ENCODE peak calls at places on chromosomes 3 and 15, in ten cellular contexts. P is neural progenitor cell; S is neuronal stem cell; B is HCT116; R is heart right ventricle; V is naive thymus-derived CD4-positive, alpha-beta T cell; W is Panc1; G is dorsolateral prefrontal cortex; K is A673; D is cardiac muscle cell. Z is an unnamed sample.
A peak's percentile ranks its signal among the peaks of the same experiment; 100 is the strongest.

GRCh38 chr3:124916837-124917409 is 17.6 kb downstream of the MUC13 start:
- DNase-seq in R (no peak), D (peak; percentile 35), S (no peak), B (no peak), W (no peak), G (no peak), V (no peak), P (no peak), K (no peak), Z (no peak)

GRCh38 chr3:59526999-59527398 is 477.2 kb upstream of the CFAP20DC start:
- DNase-seq in B (no peak), V (no peak), R (no peak), W (no peak), P (no peak), K (no peak), D (no peak), S (no peak), G (no peak), Z (no peak)

GRCh38 chr15:29849716-29850115 is 27.4 kb upstream of the TJP1 start:
- DNase-seq in V (no peak), G (no peak), B (no peak), R (no peak), K (no peak), W (no peak), P (no peak), D (no peak), S (no peak), Z (no peak)

GRCh38 chr3:152402698-152403456 is 134.1 kb downstream of the MBNL1 start:
- DNase-seq in P (no peak), W (no peak), K (no peak), B (no peak), S (no peak), R (no peak), G (no peak), D (no peak), V (peak; percentile 6), Z (no peak)

GRCh38 chr3:129346690-129347440 is 68.2 kb downstream of the HMCES start:
- DNase-seq in D (no peak), R (no peak), B (no peak), W (no peak), K (no peak), P (no peak), V (no peak), S (no peak), G (no peak), Z (no peak)

GRCh38 chr3:191360620-191361019 is 30.3 kb upstream of the UTS2B start:
- DNase-seq in P (no peak), K (no peak), D (no peak), W (no peak), G (no peak), B (no peak), S (no peak), R (no peak), V (no peak), Z (peak; percentile 65)

GRCh38 chr15:31263751-31264533 is 62.7 kb upstream of the KLF13 start:
- DNase-seq in B (no peak), G (peak; percentile 61), R (peak; percentile 78), P (peak; percentile 1), V (peak; percentile 75), D (no peak), K (peak; percentile 22), S (no peak), W (no peak), Z (peak; percentile 31)

GRCh38 chr3:184740509-184741258 is 28.8 kb upstream of the MAGEF1 start:
- DNase-seq in P (no peak), K (peak; percentile 72), B (peak; percentile 54), W (no peak), R (no peak), G (no peak), D (peak; percentile 52), S (no peak), V (no peak), Z (peak; percentile 99)

GRCh38 chr3:24318668-24319287 is 175.9 kb downstream of the THRB start:
- DNase-seq in P (no peak), S (no peak), G (no peak), B (no peak), D (peak; percentile 63), K (no peak), W (no peak), R (no peak), V (no peak), Z (peak; percentile 82)

GRCh38 chr3:185316740-185317407 is 46.1 kb upstream of the MAP3K13 start:
- DNase-seq in D (peak; percentile 92), P (no peak), G (no peak), B (no peak), W (no peak), S (no peak), K (peak; percentile 10), V (no peak), R (no peak), Z (peak; percentile 95)

GRCh38 chr15:69559440-69560215 is 107.0 kb downstream of the RPLP1 start:
- DNase-seq in W (no peak), S (no peak), P (no peak), K (no peak), V (no peak), B (no peak), G (no peak), D (peak; percentile 69), R (no peak), Z (no peak)

GRCh38 chr3:9211155-9211950 is 38.1 kb downstream of the SRGAP3 start:
- DNase-seq in P (no peak), W (no peak), D (peak; percentile 64), S (no peak), V (no peak), B (no peak), K (no peak), G (no peak), R (no peak), Z (peak; percentile 48)

GRCh38 chr3:115448856-115449255 is 174.5 kb upstream of the GAP43 start:
- DNase-seq in G (no peak), B (no peak), K (no peak), W (no peak), S (no peak), R (no peak), D (peak; percentile 49), P (no peak), V (no peak), Z (no peak)

GRCh38 chr3:75192065-75192658 is 472.0 kb upstream of the FRG2C start:
- DNase-seq in D (peak; percentile 50), P (peak; percentile 58), V (peak; percentile 12), R (no peak), G (no peak), K (peak; percentile 36), S (peak; percentile 17), W (peak; percentile 12), B (peak; percentile 3), Z (peak; percentile 34)

GRCh38 chr3:186362988-186363387 is 954 bp upstream of the DGKG start:
- DNase-seq in K (no peak), V (no peak), W (no peak), P (no peak), S (no peak), R (no peak), D (no peak), G (no peak), B (no peak), Z (no peak)

DNA sequence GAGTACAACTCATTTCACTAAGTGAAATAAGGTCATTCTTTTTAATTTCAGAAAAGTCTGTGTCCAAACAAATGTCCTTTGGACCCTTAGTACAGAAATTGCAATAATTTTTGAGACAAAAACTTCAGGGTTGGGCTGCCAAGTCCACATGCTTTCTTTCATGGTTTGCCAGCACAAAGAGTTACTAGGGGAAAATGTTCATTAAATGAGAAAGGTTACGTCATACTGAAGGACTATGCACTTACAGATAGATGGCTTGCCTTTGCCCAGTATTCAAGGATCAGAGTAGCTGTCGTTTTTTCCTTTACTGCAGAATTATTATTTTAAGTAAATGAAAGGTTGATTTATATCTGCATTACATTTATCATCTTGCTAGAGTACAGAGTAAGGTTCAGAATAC is 179.5 kb downstream of the FRMD5 start:
- DNase-seq in B (no peak), K (no peak), W (no peak), P (no peak), S (no peak), D (peak; percentile 58), G (no peak), V (no peak), R (no peak), Z (no peak)
- H3K27ac ChIP-seq in B (no peak overlapping the region), K (no peak overlapping the region), W (no peak overlapping the region), P (no peak overlapping the region), S (no peak overlapping the region), D (no peak overlapping the region), G (no peak overlapping the region), V (no peak overlapping the region), R (no peak overlapping the region), Z (no peak overlapping the region)

GRCh38 chr15:90713081-90713480 is 4.1 kb upstream of the BLM start:
- DNase-seq in D (no peak), V (no peak), R (no peak), P (no peak), S (no peak), W (no peak), B (no peak), G (no peak), K (no peak), Z (no peak)

GRCh38 chr15:90716976-90717821 is at the start of gene BLM:
- DNase-seq in S (peak; percentile 94), K (peak; percentile 98), B (peak; percentile 92), V (peak; percentile 97), D (peak; percentile 99), R (peak; percentile 95), P (peak; percentile 98), W (peak; percentile 90), G (peak; percentile 97), Z (peak; percentile 96)

GRCh38 chr15:90716317-90716975 is 700 bp upstream of the BLM start:
- DNase-seq in W (no peak), B (no peak), G (no peak), D (peak; percentile 12), P (no peak), R (no peak), K (peak; percentile 26), V (no peak), S (no peak), Z (no peak)

GRCh38 chr15:90718232-90718631 is 1.1 kb downstream of the BLM start:
- DNase-seq in V (no peak), R (no peak), K (no peak), G (no peak), D (no peak), W (no peak), B (no peak), S (no peak), P (no peak), Z (no peak)
- H3K27ac ChIP-seq in V (no peak overlapping the region), R (no peak overlapping the region), K (peak overlapping the region; percentile 93), G (no peak overlapping the region), D (no peak overlapping the region), W (peak overlapping the region; percentile 87), B (peak overlapping the region; percentile 74), S (no peak overlapping the region), P (no peak overlapping the region), Z (peak overlapping the region; percentile 56)

GRCh38 chr3:52289747-52290595 is 2.3 kb downstream of the GLYCTK start:
- DNase-seq in G (no peak), R (no peak), B (no peak), D (no peak), S (no peak), P (no peak), K (no peak), W (no peak), V (no peak), Z (no peak)
- H3K27ac ChIP-seq in G (no peak overlapping the region), R (no peak overlapping the region), B (no peak overlapping the region), D (no peak overlapping the region), S (no peak overlapping the region), P (no peak overlapping the region), K (no peak overlapping the region), W (no peak overlapping the region), V (no peak overlapping the region), Z (no peak overlapping the region)

DNA sequence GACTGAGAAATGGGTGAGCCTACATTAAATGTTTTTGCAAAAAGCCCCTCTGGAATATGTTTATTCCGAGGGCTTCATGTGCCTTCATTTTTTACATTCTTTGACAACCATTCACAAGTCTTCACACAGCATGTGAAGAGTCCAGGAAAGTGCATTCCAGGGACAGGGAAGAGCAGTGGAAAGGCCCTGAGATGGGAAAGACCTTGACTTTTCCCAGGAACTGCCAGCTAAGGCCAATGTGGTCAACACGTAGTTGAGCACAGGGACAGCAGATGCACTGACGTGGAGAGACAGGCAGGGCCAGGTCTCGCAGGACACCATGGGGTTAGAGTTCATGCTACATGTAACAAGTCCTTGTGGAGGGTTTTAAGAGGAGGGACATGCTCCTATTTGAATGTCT is 21.7 kb downstream of the SSR3 start:
- DNase-seq in D (no peak), K (no peak), P (no peak), B (no peak), S (no peak), R (no peak), W (no peak), G (no peak), V (no peak), Z (no peak)
- H3K27ac ChIP-seq in D (no peak overlapping the region), K (no peak overlapping the region), P (no peak overlapping the region), B (no peak overlapping the region), S (no peak overlapping the region), R (peak overlapping the region; percentile 30), W (no peak overlapping the region), G (peak overlapping the region; percentile 77), V (no peak overlapping the region), Z (no peak overlapping the region)